ENCODE peak calls at places on chromosomes 13 and 19, in nine cellular contexts. W, O, F, Z, A, Y, N, M and C are unnamed samples.

GRCh38 chr19:45113628-45114027 is 20.6 kb downstream of the PPP1R37 start:
- DNase-seq in O (peak; percentile 61), A (no peak), M (peak; percentile 46), F (no peak), Y (no peak), N (peak; percentile 35), Z (no peak), W (no peak), C (no peak)

GRCh38 chr19:56314018-56314583 is 538 bp downstream of the ZSCAN5A start:
- DNase-seq in Z (peak; percentile 22), W (peak; percentile 68), Y (no peak), A (no peak), N (peak; percentile 63), M (no peak), F (no peak), O (peak; percentile 18), C (no peak)

GRCh38 chr19:16945364-16945714 is 56.5 kb downstream of the F2RL3 start:
- DNase-seq in A (no peak), N (no peak), W (no peak), Z (no peak), O (no peak), M (no peak), F (no peak), Y (no peak), C (no peak)

GRCh38 chr13:21742041-21742440 is 71.2 kb downstream of the FGF9 start:
- DNase-seq in F (no peak), O (no peak), N (no peak), W (no peak), Z (no peak), A (no peak), Y (no peak), M (no peak), C (no peak)

GRCh38 chr19:6947745-6948144 is 60.4 kb downstream of the ADGRE1 start:
- DNase-seq in A (no peak), N (no peak), F (peak; percentile 29), W (peak; percentile 76), M (no peak), Z (no peak), O (peak; percentile 64), Y (no peak), C (peak; percentile 66)

GRCh38 chr19:45779231-45780145 is 2.8 kb downstream of the DMPK start:
- DNase-seq in A (peak; percentile 73), W (peak; percentile 69), M (no peak), O (peak; percentile 86), N (peak; percentile 97), Y (no peak), Z (no peak), F (peak; percentile 30), C (peak; percentile 84)

GRCh38 chr19:41304706-41305483 is 5.1 kb upstream of the CCDC97 start:
- DNase-seq in Z (no peak), W (no peak), A (no peak), M (no peak), N (no peak), Y (no peak), O (no peak), F (no peak), C (no peak)

GRCh38 chr19:54574051-54574450 is 461 bp downstream of the LILRA2 start:
- DNase-seq in Z (no peak), F (no peak), N (no peak), Y (no peak), W (no peak), O (no peak), A (no peak), M (no peak), C (no peak)

GRCh38 chr19:56162258-56162657 is 13.6 kb upstream of the GALP start:
- DNase-seq in F (peak; percentile 26), Y (no peak), Z (peak; percentile 41), A (no peak), W (no peak), M (no peak), N (no peak), O (peak; percentile 15), C (peak; percentile 62)

GRCh38 chr13:73635166-73635787 is 498.9 kb downstream of the KLF12 start:
- DNase-seq in Y (no peak), N (no peak), Z (peak; percentile 2), O (no peak), A (no peak), M (no peak), W (no peak), F (no peak), C (no peak)

GRCh38 chr13:74778946-74779345 is 644.7 kb upstream of the KLF12 start:
- DNase-seq in W (peak; percentile 28), N (no peak), Z (peak; percentile 35), M (no peak), A (no peak), F (peak; percentile 37), O (no peak), Y (no peak), C (no peak)

GRCh38 chr19:21580101-21580500 is 74.7 kb downstream of the ZNF429 start:
- DNase-seq in O (no peak), Y (no peak), W (no peak), N (no peak), M (no peak), F (no peak), Z (no peak), A (no peak), C (no peak)

GRCh38 chr13:106310450-106310849 is 225.0 kb downstream of the EFNB2 start:
- DNase-seq in Y (no peak), N (no peak), O (no peak), F (no peak), Z (no peak), A (no peak), M (no peak), W (no peak), C (no peak)

GRCh38 chr13:27481766-27482165 is 31.4 kb upstream of the MTIF3 start:
- DNase-seq in A (peak; percentile 41), W (peak; percentile 32), M (peak; percentile 22), O (peak; percentile 55), F (no peak), N (peak; percentile 90), Y (no peak), Z (peak; percentile 10), C (peak; percentile 28)

GRCh38 chr19:55525289-55526101 is 11.4 kb downstream of the SBK2 start:
- DNase-seq in Y (no peak), M (no peak), F (no peak), A (no peak), N (no peak), W (no peak), Z (no peak), O (no peak), C (no peak)

GRCh38 chr19:54252243-54252642 is 4.8 kb downstream of the LILRB5 start:
- DNase-seq in A (no peak), Y (no peak), O (no peak), N (no peak), F (no peak), Z (no peak), W (no peak), M (no peak), C (no peak)

DNA sequence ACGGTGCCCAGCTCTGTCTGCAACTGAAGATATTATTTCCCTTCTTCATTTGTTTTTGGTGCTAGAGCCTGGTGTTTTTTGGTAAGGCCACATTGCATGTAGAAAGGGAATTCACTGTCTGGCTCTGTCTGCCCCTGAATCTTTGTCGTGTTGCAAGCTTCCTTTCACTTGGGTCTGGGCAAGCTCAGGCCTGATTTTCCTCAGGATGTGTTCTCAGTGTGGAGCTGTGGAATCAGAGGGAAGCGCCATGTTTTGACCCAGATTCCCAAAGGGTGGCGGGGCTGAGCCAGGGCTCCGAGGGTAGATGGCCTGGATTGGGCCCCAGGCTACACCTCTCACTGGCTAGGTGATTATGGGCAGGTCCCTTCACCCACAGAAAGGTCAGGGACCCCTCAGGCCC is 8.6 kb downstream of the PRKCSH start:
- DNase-seq in Z (no peak), A (peak; percentile 67), M (no peak), O (no peak), Y (no peak), N (no peak), W (no peak), F (no peak), C (no peak)
- H3K36me3 ChIP-seq in Z (peaks cover 61% of the 10 kb centered on the region), A (peaks cover 12% of the 10 kb centered on the region), M (peaks cover 25% of the 10 kb centered on the region), O (peaks cover 54% of the 10 kb centered on the region), Y (peaks cover 36% of the 10 kb centered on the region), N (peaks cover 22% of the 10 kb centered on the region), W (peaks cover under 1% of the 10 kb centered on the region), F (peaks cover 39% of the 10 kb centered on the region), C (peaks cover 43% of the 10 kb centered on the region)

GRCh38 chr13:50914301-50914700 is 4.7 kb downstream of the RNASEH2B start:
- DNase-seq in F (peak; percentile 45), O (no peak), A (no peak), Y (no peak), N (no peak), M (no peak), W (peak; percentile 68), Z (no peak), C (no peak)
- H4K20me1 ChIP-seq in F (no peaks in the 10 kb centered on the region), O (no peaks in the 10 kb centered on the region), A (no peaks in the 10 kb centered on the region), Y (no peaks in the 10 kb centered on the region), N (no peaks in the 10 kb centered on the region), M (no peaks in the 10 kb centered on the region), W (no peaks in the 10 kb centered on the region), Z (peaks cover 7% of the 10 kb centered on the region), C (no peaks in the 10 kb centered on the region)

DNA sequence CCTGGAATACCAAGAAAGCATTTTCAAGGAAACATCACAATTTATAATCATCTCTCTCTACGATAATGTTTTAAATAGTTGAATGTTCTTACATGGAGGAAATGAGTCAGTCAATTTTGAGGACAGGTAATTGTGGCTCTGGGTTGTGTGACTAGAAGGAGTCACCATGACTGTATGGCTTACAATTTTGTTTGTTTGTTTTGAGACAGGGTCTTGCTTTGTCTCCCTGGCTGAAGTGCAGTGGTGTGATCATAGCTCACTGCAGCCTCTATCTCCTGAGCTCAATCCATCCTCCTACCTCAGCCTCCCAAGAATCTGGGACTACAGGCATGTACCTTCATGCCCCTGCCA is 47.4 kb downstream of the COG3 start:
- DNase-seq in N (no peak), Z (peak; percentile 50), F (peak; percentile 39), O (peak; percentile 82), A (peak; percentile 79), Y (no peak), W (peak; percentile 28), M (no peak), C (peak; percentile 21)
- H3K36me3 ChIP-seq in N (peaks cover 15% of the 10 kb centered on the region), Z (peaks cover 32% of the 10 kb centered on the region), F (peaks cover 6% of the 10 kb centered on the region), O (peaks cover 18% of the 10 kb centered on the region), A (peaks cover 27% of the 10 kb centered on the region), Y (peaks cover 19% of the 10 kb centered on the region), W (peaks cover 55% of the 10 kb centered on the region), M (peaks cover 45% of the 10 kb centered on the region), C (peaks cover 14% of the 10 kb centered on the region)

GRCh38 chr13:112068531-112069062 is 1.6 kb downstream of the SOX1 start:
- DNase-seq in F (no peak), W (no peak), N (no peak), Y (no peak), M (no peak), Z (no peak), A (no peak), O (no peak), C (no peak)
- H4K20me1 ChIP-seq in F (no peaks in the 10 kb centered on the region), W (no peaks in the 10 kb centered on the region), N (peaks cover 24% of the 10 kb centered on the region), Y (no peaks in the 10 kb centered on the region), M (no peaks in the 10 kb centered on the region), Z (no peaks in the 10 kb centered on the region), A (no peaks in the 10 kb centered on the region), O (no peaks in the 10 kb centered on the region), C (peaks cover 3% of the 10 kb centered on the region)